ENCODE peak calls at places on chromosomes 6 and 20, in five cellular contexts. Z is T follicular helper cell, V is COR-L47, U is HT1080, D is left colon. C is an unnamed sample.

GRCh38 chr6:138869343-138869742 is 73.5 kb downstream of the ECT2L start:
- DNase-seq in Z (no peak), V (no peak), U (no peak), D (no peak), C (no peak)

GRCh38 chr6:37110455-37111155 is 59.3 kb upstream of the PIM1 start:
- DNase-seq in Z (no peak), V (no peak), U (no peak), D (no peak), C (no peak)

GRCh38 chr6:33091957-33092356 is 16.2 kb downstream of the HLA-DPB1 start:
- DNase-seq in Z (peak; percentile 37), V (no peak), U (peak; percentile 28), D (peak; percentile 62), C (no peak)

GRCh38 chr6:53573299-53573698 is 28.4 kb upstream of the GCLC start:
- DNase-seq in Z (no peak), V (no peak), U (no peak), D (no peak), C (no peak)

GRCh38 chr6:43880236-43881120 is 110.5 kb downstream of the VEGFA start:
- DNase-seq in Z (no peak), V (no peak), U (no peak), D (no peak), C (no peak)

GRCh38 chr6:96760153-96760687 is 77.1 kb downstream of the GPR63 start:
- DNase-seq in Z (no peak), V (no peak), U (no peak), D (no peak), C (no peak)

GRCh38 chr6:33073431-33073871 is at the start of gene HLA-DPA1:
- DNase-seq in Z (no peak), V (no peak), U (peak; percentile 28), D (peak; percentile 38), C (peak; percentile 48)

GRCh38 chr6:144190593-144190992 is 40.3 kb downstream of the STX11 start:
- DNase-seq in Z (no peak), V (no peak), U (peak; percentile 85), D (no peak), C (no peak)

GRCh38 chr6:88882536-88882935 is 80.9 kb downstream of the RNGTT start:
- DNase-seq in Z (no peak), V (no peak), U (no peak), D (no peak), C (no peak)

GRCh38 chr20:35329435-35330139 is 37.4 kb upstream of the FAM83C start:
- DNase-seq in Z (no peak), V (no peak), U (peak; percentile 79), D (peak; percentile 67), C (no peak)

GRCh38 chr6:137536104-137536773 is 42.0 kb upstream of the OLIG3 start:
- DNase-seq in Z (no peak), V (no peak), U (no peak), D (no peak), C (no peak)